ENCODE peak calls at places on chromosomes 16 and 17, in nine cellular contexts. R is stomach, S is ovary, G is K562, B is tibial nerve, I is A549, Y is GM12878, F is transverse colon, M is H1. H is an unnamed sample.

GRCh38 chr17:78172284-78173024 is 4.1 kb downstream of the SYNGR2 start:
- DNase-seq in R (peak; percentile 73), S (peak; percentile 79), G (no peak), B (peak; percentile 25), I (peak; percentile 46), Y (no peak), F (peak; percentile 89), M (no peak), H (peak; percentile 84)

GRCh38 chr17:80663783-80664206 is 119.2 kb downstream of the RPTOR start:
- DNase-seq in R (no peak), S (peak; percentile 59), G (peak; percentile 25), B (no peak), I (no peak), Y (no peak), F (peak; percentile 20), M (no peak), H (no peak)

GRCh38 chr17:7613769-7614421 is 802 bp downstream of the FXR2 start:
- DNase-seq in R (no peak), S (no peak), G (no peak), B (no peak), I (peak; percentile 54), Y (no peak), F (no peak), M (no peak), H (no peak)

GRCh38 chr17:78412403-78412802 is 34.0 kb downstream of the PGS1 start:
- DNase-seq in R (no peak), S (no peak), G (peak; percentile 64), B (no peak), I (peak; percentile 51), Y (no peak), F (no peak), M (no peak), H (no peak)

GRCh38 chr16:67029249-67030096 is 524 bp downstream of the CBFB start:
- DNase-seq in R (peak; percentile 66), S (peak; percentile 81), G (peak; percentile 73), B (peak; percentile 29), I (peak; percentile 45), Y (no peak), F (peak; percentile 69), M (no peak), H (peak; percentile 78)

GRCh38 chr16:78321611-78322010 is 222.2 kb downstream of the WWOX start:
- DNase-seq in R (no peak), S (no peak), G (no peak), B (no peak), I (no peak), Y (no peak), F (no peak), M (no peak), H (no peak)

GRCh38 chr16:30567160-30567990 is 4.1 kb downstream of the ZNF688 start:
- DNase-seq in R (no peak), S (no peak), G (no peak), B (no peak), I (peak; percentile 32), Y (no peak), F (no peak), M (no peak), H (no peak)

GRCh38 chr17:915416-916201 is 64.0 kb downstream of the NXN start:
- DNase-seq in R (no peak), S (no peak), G (no peak), B (peak; percentile 18), I (no peak), Y (no peak), F (no peak), M (no peak), H (no peak)

GRCh38 chr17:28258347-28258887 is 60.6 kb upstream of the TMEM97 start:
- DNase-seq in R (peak; percentile 78), S (no peak), G (no peak), B (no peak), I (peak; percentile 36), Y (no peak), F (peak; percentile 15), M (no peak), H (no peak)

GRCh38 chr16:51149251-51149661 is 1.8 kb downstream of the SALL1 start:
- DNase-seq in R (no peak), S (no peak), G (no peak), B (no peak), I (no peak), Y (no peak), F (no peak), M (no peak), H (no peak)

GRCh38 chr17:72370819-72371218 is 250.0 kb downstream of the SOX9 start:
- DNase-seq in R (no peak), S (no peak), G (peak; percentile 3), B (no peak), I (peak; percentile 54), Y (no peak), F (no peak), M (no peak), H (no peak)

GRCh38 chr17:56979091-56979480 is 1.2 kb downstream of the SCPEP1 start:
- DNase-seq in R (no peak), S (no peak), G (peak; percentile 27), B (no peak), I (no peak), Y (no peak), F (no peak), M (no peak), H (no peak)

GRCh38 chr17:56978441-56979090 is 635 bp downstream of the SCPEP1 start:
- DNase-seq in R (no peak), S (no peak), G (peak; percentile 29), B (no peak), I (no peak), Y (no peak), F (no peak), M (no peak), H (no peak)

GRCh38 chr17:56976941-56977570 is 875 bp upstream of the SCPEP1 start:
- DNase-seq in R (no peak), S (peak; percentile 49), G (no peak), B (no peak), I (no peak), Y (no peak), F (no peak), M (no peak), H (no peak)

GRCh38 chr17:56975656-56976055 is 2.3 kb upstream of the SCPEP1 start:
- DNase-seq in R (no peak), S (no peak), G (no peak), B (no peak), I (no peak), Y (no peak), F (no peak), M (no peak), H (no peak)

GRCh38 chr17:56977673-56978395 is at the start of gene SCPEP1:
- DNase-seq in R (peak; percentile 87), S (peak; percentile 85), G (peak; percentile 77), B (peak; percentile 74), I (peak; percentile 83), Y (no peak), F (peak; percentile 85), M (peak; percentile 73), H (peak; percentile 94)
- TF ChIP-seq POLR2A in R (no peak), S (peak; percentile 31), G (no peak), B (peak; percentile 43), I (peak; percentile 82), Y (peak; percentile 94), F (peak; percentile 42), M (peak; percentile 59), H (no peak)

DNA sequence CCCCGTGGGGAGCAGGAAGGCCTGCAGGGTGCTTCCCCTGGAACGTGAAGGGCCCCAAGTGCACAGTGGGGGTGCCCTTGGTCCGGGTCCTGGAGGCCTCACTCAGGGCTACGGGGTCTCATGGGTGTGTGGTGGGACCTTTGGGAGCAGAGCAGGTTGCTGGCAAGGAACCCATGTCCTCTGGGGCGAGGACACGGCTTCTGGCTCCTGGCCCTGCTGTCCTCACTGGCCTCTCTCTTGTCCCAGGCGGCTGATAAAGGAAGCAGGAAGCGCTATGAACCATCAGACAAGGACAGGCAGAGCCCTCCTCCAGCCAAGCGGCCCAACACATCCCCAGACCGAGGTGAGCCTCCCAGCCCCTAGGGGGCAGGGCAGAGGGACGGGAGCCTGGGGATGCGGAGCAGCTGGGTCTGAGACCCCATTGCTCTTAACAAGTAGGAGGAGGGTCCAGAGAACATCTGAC is 9.8 kb upstream of the IL17C start:
- DNase-seq in R (no peak), S (no peak), G (peak; percentile 87), B (no peak), I (peak; percentile 54), Y (no peak), F (no peak), M (peak; percentile 54), H (peak; percentile 45)
- TF ChIP-seq EP300 in R (no peak), S (no peak), G (no peak), B (no peak), I (no peak), Y (no peak), F (no peak), M (no peak), H (no peak)

GRCh38 chr17:2704890-2705248 is 6.7 kb downstream of the CLUH start:
- DNase-seq in R (no peak), S (no peak), G (no peak), B (no peak), I (no peak), Y (no peak), F (no peak), M (no peak), H (no peak)
- TF ChIP-seq POLR2A in R (no peak), S (no peak), G (no peak), B (no peak), I (no peak), Y (no peak), F (no peak), M (no peak), H (no peak)

GRCh38 chr16:85125570-85126382 is 13.5 kb upstream of the CIBAR2 start:
- DNase-seq in R (no peak), S (no peak), G (no peak), B (no peak), I (no peak), Y (no peak), F (no peak), M (no peak), H (no peak)

GRCh38 chr16:85126731-85127662 is 14.7 kb upstream of the CIBAR2 start:
- DNase-seq in R (no peak), S (peak; percentile 67), G (peak; percentile 33), B (no peak), I (no peak), Y (no peak), F (no peak), M (no peak), H (peak; percentile 69)

GRCh38 chr16:85126383-85126730 is 14.1 kb upstream of the CIBAR2 start:
- DNase-seq in R (no peak), S (no peak), G (no peak), B (no peak), I (no peak), Y (no peak), F (no peak), M (no peak), H (no peak)

GRCh38 chr16:85123891-85124635 is 11.8 kb upstream of the CIBAR2 start:
- DNase-seq in R (no peak), S (no peak), G (no peak), B (no peak), I (peak; percentile 34), Y (no peak), F (peak; percentile 26), M (peak; percentile 47), H (no peak)

DNA sequence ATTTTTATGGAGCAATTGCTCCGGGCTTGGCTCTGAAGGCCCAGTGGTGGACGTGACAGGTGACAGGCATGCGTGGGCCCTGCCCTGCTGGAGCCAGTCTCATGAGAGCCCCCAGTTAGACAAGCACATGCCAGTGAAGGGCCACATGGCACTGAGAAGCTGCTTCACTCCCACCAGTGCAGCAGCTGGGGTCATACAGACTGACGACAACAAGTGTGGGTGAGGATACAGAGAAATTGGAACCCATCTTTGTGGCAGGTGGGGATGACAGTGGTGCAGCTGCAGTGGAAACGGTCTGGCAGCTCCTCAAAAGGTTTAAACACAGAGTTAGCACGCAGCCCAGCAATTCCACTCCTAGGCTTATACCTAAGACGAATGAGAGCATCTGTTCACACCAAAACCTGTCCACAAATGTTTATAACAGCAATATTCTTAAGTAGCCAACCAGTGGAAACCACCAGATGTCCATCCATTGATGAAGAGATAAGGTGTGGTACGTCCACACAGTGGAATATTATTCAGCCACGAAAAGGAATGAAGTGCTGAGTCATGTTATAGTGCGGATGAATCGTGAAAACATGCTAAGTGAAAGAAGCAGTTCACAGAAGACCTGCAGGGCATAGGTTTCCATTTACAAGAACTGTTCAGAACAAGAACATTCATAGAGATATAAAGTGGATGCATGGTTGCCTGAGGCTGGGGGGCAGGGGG is 12.5 kb upstream of the CIBAR2 start:
- DNase-seq in R (no peak), S (no peak), G (no peak), B (no peak), I (no peak), Y (no peak), F (no peak), M (no peak), H (no peak)
- TF ChIP-seq EP300 in R (no peak), S (no peak), G (no peak), B (no peak), I (no peak), Y (no peak), F (no peak), M (no peak), H (no peak)

H was measured in upper lobe of left lung.